ENCODE peak calls at places on chromosomes 4 and X, in ten cellular contexts. One of them, this sample, is unnamed.
A peak's percentile ranks its signal among the peaks of the same experiment; 100 is the strongest.

GRCh38 chrX:12610079-12610478 is 181.1 kb upstream of the PRPS2 start:
- DNase-seq in tibial nerve: no peak
- DNase-seq in endothelial cell: no peak
- DNase-seq in ovary: no peak
- DNase-seq in A673: no peak
- DNase-seq in HFFc6: peak; percentile 66
- DNase-seq in coronary artery: no peak
- DNase-seq in GM13976: no peak
- DNase-seq in omental fat pad: no peak
- DNase-seq in breast epithelium: no peak
- DNase-seq in this sample: no peak

GRCh38 chrX:103904301-103904700 is 58.1 kb upstream of the TMSB15B start:
- DNase-seq in breast epithelium: no peak
- DNase-seq in omental fat pad: no peak
- DNase-seq in HFFc6: no peak
- DNase-seq in ovary: no peak
- DNase-seq in coronary artery: no peak
- DNase-seq in endothelial cell: no peak
- DNase-seq in GM13976: no peak
- DNase-seq in A673: no peak
- DNase-seq in tibial nerve: no peak
- DNase-seq in this sample: no peak

GRCh38 chr4:184826315-184827266 is 823 bp upstream of the ACSL1 start:
- DNase-seq in breast epithelium: no peak
- DNase-seq in tibial nerve: no peak
- DNase-seq in A673: no peak
- DNase-seq in coronary artery: no peak
- DNase-seq in endothelial cell: no peak
- DNase-seq in omental fat pad: no peak
- DNase-seq in GM13976: peak; percentile 77
- DNase-seq in HFFc6: no peak
- DNase-seq in ovary: peak; percentile 22
- DNase-seq in this sample: no peak

GRCh38 chrX:19343462-19344206 is at the start of gene PDHA1:
- DNase-seq in A673: peak; percentile 94
- DNase-seq in GM13976: peak; percentile 91
- DNase-seq in endothelial cell: peak; percentile 82
- DNase-seq in ovary: peak; percentile 93
- DNase-seq in tibial nerve: peak; percentile 84
- DNase-seq in coronary artery: peak; percentile 92
- DNase-seq in HFFc6: peak; percentile 84
- DNase-seq in breast epithelium: peak; percentile 84
- DNase-seq in omental fat pad: peak; percentile 66
- DNase-seq in this sample: peak; percentile 91

GRCh38 chrX:3493605-3494004 is 147.2 kb upstream of the MXRA5 start:
- DNase-seq in ovary: no peak
- DNase-seq in A673: no peak
- DNase-seq in HFFc6: no peak
- DNase-seq in GM13976: no peak
- DNase-seq in breast epithelium: no peak
- DNase-seq in omental fat pad: no peak
- DNase-seq in tibial nerve: no peak
- DNase-seq in endothelial cell: no peak
- DNase-seq in coronary artery: no peak
- DNase-seq in this sample: no peak

GRCh38 chrX:31546130-31546529 is 474.3 kb upstream of the FTHL17 start:
- DNase-seq in tibial nerve: no peak
- DNase-seq in coronary artery: no peak
- DNase-seq in breast epithelium: no peak
- DNase-seq in ovary: no peak
- DNase-seq in omental fat pad: no peak
- DNase-seq in HFFc6: peak; percentile 77
- DNase-seq in A673: peak; percentile 80
- DNase-seq in GM13976: no peak
- DNase-seq in endothelial cell: no peak
- DNase-seq in this sample: no peak

GRCh38 chr4:78667337-78667736 is 108.8 kb upstream of the BMP2K start:
- DNase-seq in breast epithelium: no peak
- DNase-seq in coronary artery: no peak
- DNase-seq in endothelial cell: no peak
- DNase-seq in omental fat pad: no peak
- DNase-seq in A673: no peak
- DNase-seq in GM13976: no peak
- DNase-seq in tibial nerve: no peak
- DNase-seq in ovary: no peak
- DNase-seq in HFFc6: no peak
- DNase-seq in this sample: no peak

GRCh38 chr4:152095701-152096070 is 334.9 kb upstream of the GATB start:
- DNase-seq in GM13976: no peak
- DNase-seq in coronary artery: no peak
- DNase-seq in HFFc6: peak; percentile 26
- DNase-seq in omental fat pad: no peak
- DNase-seq in ovary: no peak
- DNase-seq in tibial nerve: no peak
- DNase-seq in A673: no peak
- DNase-seq in breast epithelium: no peak
- DNase-seq in endothelial cell: no peak
- DNase-seq in this sample: no peak

GRCh38 chr4:141109983-141110382 is 23.3 kb downstream of the RNF150 start:
- DNase-seq in GM13976: no peak
- DNase-seq in omental fat pad: no peak
- DNase-seq in A673: no peak
- DNase-seq in ovary: no peak
- DNase-seq in breast epithelium: no peak
- DNase-seq in endothelial cell: no peak
- DNase-seq in HFFc6: no peak
- DNase-seq in tibial nerve: no peak
- DNase-seq in coronary artery: no peak
- DNase-seq in this sample: no peak
- TF ChIP-seq CTCF in GM13976: no peak
- TF ChIP-seq CTCF in omental fat pad: no peak
- TF ChIP-seq CTCF in A673: no peak
- TF ChIP-seq CTCF in ovary: no peak
- TF ChIP-seq CTCF in breast epithelium: no peak
- TF ChIP-seq CTCF in endothelial cell: no peak
- TF ChIP-seq CTCF in HFFc6: peak; percentile 28
- TF ChIP-seq CTCF in tibial nerve: no peak
- TF ChIP-seq CTCF in coronary artery: no peak
- TF ChIP-seq CTCF in this sample: no peak

DNA sequence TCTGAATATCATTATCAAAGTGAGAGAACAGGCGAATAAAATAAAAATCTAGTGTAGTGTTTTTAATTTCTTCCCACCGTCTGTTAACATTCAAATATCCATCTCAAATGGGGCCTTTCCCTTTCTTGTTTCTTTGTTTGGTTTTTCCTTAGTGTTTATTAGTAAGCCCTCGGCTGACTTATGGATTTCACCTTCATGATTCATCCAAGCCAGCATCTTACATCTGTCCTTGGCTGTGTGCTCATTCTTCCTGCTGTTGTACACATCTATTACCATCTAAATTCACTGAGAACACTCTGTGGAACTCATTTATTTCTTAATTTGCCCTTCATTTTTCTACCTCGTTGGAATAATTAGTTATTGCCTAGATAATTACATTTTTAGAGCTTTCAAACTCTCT is 84.8 kb downstream of the SPCS3 start:
- DNase-seq in breast epithelium: no peak
- DNase-seq in ovary: no peak
- DNase-seq in GM13976: no peak
- DNase-seq in omental fat pad: no peak
- DNase-seq in HFFc6: peak; percentile 43
- DNase-seq in tibial nerve: no peak
- DNase-seq in coronary artery: no peak
- DNase-seq in endothelial cell: no peak
- DNase-seq in A673: no peak
- DNase-seq in this sample: no peak
- TF ChIP-seq CTCF in breast epithelium: no peak
- TF ChIP-seq CTCF in ovary: no peak
- TF ChIP-seq CTCF in GM13976: no peak
- TF ChIP-seq CTCF in omental fat pad: no peak
- TF ChIP-seq CTCF in HFFc6: no peak
- TF ChIP-seq CTCF in tibial nerve: no peak
- TF ChIP-seq CTCF in coronary artery: no peak
- TF ChIP-seq CTCF in endothelial cell: no peak
- TF ChIP-seq CTCF in A673: no peak
- TF ChIP-seq CTCF in this sample: no peak

GRCh38 chr4:182307746-182308145 is 64.5 kb downstream of the TENM3 start:
- DNase-seq in omental fat pad: no peak
- DNase-seq in breast epithelium: no peak
- DNase-seq in coronary artery: no peak
- DNase-seq in tibial nerve: peak; percentile 24
- DNase-seq in GM13976: no peak
- DNase-seq in HFFc6: peak; percentile 97
- DNase-seq in endothelial cell: no peak
- DNase-seq in ovary: no peak
- DNase-seq in A673: no peak
- DNase-seq in this sample: no peak

GRCh38 chr4:182314537-182314936 is 71.3 kb downstream of the TENM3 start:
- DNase-seq in GM13976: no peak
- DNase-seq in A673: no peak
- DNase-seq in coronary artery: no peak
- DNase-seq in endothelial cell: no peak
- DNase-seq in HFFc6: no peak
- DNase-seq in ovary: no peak
- DNase-seq in breast epithelium: no peak
- DNase-seq in tibial nerve: no peak
- DNase-seq in omental fat pad: no peak
- DNase-seq in this sample: no peak

GRCh38 chr4:182306792-182307507 is 63.7 kb downstream of the TENM3 start:
- DNase-seq in GM13976: no peak
- DNase-seq in A673: peak; percentile 15
- DNase-seq in ovary: no peak
- DNase-seq in omental fat pad: no peak
- DNase-seq in endothelial cell: no peak
- DNase-seq in coronary artery: no peak
- DNase-seq in HFFc6: peak; percentile 20
- DNase-seq in tibial nerve: no peak
- DNase-seq in breast epithelium: no peak
- DNase-seq in this sample: no peak

GRCh38 chr4:182310316-182310715 is 67.1 kb downstream of the TENM3 start:
- DNase-seq in coronary artery: no peak
- DNase-seq in HFFc6: peak; percentile 13
- DNase-seq in GM13976: no peak
- DNase-seq in omental fat pad: no peak
- DNase-seq in breast epithelium: no peak
- DNase-seq in tibial nerve: no peak
- DNase-seq in A673: no peak
- DNase-seq in endothelial cell: no peak
- DNase-seq in ovary: no peak
- DNase-seq in this sample: no peak

DNA sequence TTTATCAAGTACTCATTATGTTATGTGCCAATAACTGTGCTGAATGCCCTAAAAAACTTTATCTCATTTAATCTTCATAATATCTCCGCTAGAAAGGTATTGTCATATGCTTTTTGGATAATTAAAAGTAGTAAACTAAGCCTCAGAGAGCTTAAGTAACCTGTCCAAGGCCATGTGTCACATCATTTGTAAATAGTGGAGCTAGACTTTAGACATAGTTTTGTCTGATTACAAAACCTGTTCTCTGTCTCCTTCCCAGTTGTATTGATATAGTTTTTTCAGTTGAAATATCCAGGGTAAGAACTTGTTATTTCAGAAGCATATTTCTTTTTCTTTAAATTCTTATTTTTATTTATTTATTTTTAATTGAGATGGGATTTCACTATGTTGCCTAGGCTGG is 66.7 kb downstream of the TENM3 start:
- DNase-seq in HFFc6: no peak
- DNase-seq in GM13976: no peak
- DNase-seq in endothelial cell: no peak
- DNase-seq in breast epithelium: no peak
- DNase-seq in A673: no peak
- DNase-seq in omental fat pad: no peak
- DNase-seq in tibial nerve: no peak
- DNase-seq in ovary: no peak
- DNase-seq in coronary artery: no peak
- DNase-seq in this sample: no peak
- TF ChIP-seq CTCF in HFFc6: no peak
- TF ChIP-seq CTCF in GM13976: no peak
- TF ChIP-seq CTCF in endothelial cell: no peak
- TF ChIP-seq CTCF in breast epithelium: no peak
- TF ChIP-seq CTCF in A673: no peak
- TF ChIP-seq CTCF in omental fat pad: no peak
- TF ChIP-seq CTCF in tibial nerve: no peak
- TF ChIP-seq CTCF in ovary: no peak
- TF ChIP-seq CTCF in coronary artery: no peak
- TF ChIP-seq CTCF in this sample: no peak

GRCh38 chr4:24701683-24702082 is 93.7 kb upstream of the SOD3 start:
- DNase-seq in tibial nerve: no peak
- DNase-seq in omental fat pad: no peak
- DNase-seq in A673: no peak
- DNase-seq in GM13976: no peak
- DNase-seq in coronary artery: no peak
- DNase-seq in breast epithelium: no peak
- DNase-seq in endothelial cell: no peak
- DNase-seq in HFFc6: no peak
- DNase-seq in ovary: no peak
- DNase-seq in this sample: no peak

GRCh38 chr4:24703298-24703697 is 92.1 kb upstream of the SOD3 start:
- DNase-seq in GM13976: no peak
- DNase-seq in coronary artery: no peak
- DNase-seq in ovary: no peak
- DNase-seq in omental fat pad: no peak
- DNase-seq in tibial nerve: no peak
- DNase-seq in endothelial cell: no peak
- DNase-seq in A673: no peak
- DNase-seq in HFFc6: no peak
- DNase-seq in breast epithelium: no peak
- DNase-seq in this sample: no peak

GRCh38 chr4:24702266-24702665 is 93.1 kb upstream of the SOD3 start:
- DNase-seq in breast epithelium: no peak
- DNase-seq in coronary artery: no peak
- DNase-seq in endothelial cell: no peak
- DNase-seq in HFFc6: no peak
- DNase-seq in GM13976: no peak
- DNase-seq in ovary: no peak
- DNase-seq in A673: no peak
- DNase-seq in tibial nerve: no peak
- DNase-seq in omental fat pad: no peak
- DNase-seq in this sample: no peak

GRCh38 chr4:24704152-24704551 is 91.2 kb upstream of the SOD3 start:
- DNase-seq in HFFc6: no peak
- DNase-seq in tibial nerve: no peak
- DNase-seq in endothelial cell: no peak
- DNase-seq in omental fat pad: no peak
- DNase-seq in breast epithelium: no peak
- DNase-seq in A673: no peak
- DNase-seq in coronary artery: no peak
- DNase-seq in GM13976: no peak
- DNase-seq in ovary: no peak
- DNase-seq in this sample: no peak

DNA sequence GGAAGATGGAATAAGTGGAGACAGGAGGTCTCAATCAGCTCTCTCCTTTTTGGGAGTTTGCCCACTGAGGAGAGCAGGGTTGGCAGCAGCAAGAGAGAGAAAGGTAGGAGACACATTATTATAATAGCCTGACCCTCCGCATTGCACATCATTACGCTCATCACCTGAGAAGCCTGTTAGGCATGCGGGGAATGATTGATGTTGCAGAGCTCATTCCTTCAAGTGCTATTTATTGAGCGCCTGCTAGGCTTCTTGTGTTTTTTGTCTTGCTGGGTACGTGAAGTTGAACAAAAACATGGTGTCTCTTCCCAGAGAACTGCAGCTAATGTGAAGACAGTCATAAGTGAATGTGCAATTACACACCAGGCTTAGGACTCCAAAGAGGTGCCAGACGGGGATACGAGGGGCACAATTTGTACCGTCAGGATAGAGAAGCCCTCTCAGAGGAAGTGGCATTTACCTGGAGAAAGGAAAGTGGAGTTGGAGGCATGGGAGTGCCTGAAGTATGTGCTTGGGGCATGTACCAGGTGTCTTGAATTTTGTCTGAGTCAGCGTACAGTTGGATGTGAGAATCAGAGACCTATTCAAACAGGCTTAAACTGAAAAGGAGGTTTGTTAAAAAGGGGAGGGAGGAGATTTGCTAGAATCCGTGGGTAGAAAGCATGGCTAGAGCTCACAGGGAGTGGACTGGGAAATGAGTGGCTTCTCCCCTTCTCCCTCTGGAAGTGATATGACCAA is 90.2 kb upstream of the SOD3 start:
- DNase-seq in breast epithelium: no peak
- DNase-seq in GM13976: no peak
- DNase-seq in A673: no peak
- DNase-seq in HFFc6: no peak
- DNase-seq in tibial nerve: no peak
- DNase-seq in coronary artery: no peak
- DNase-seq in endothelial cell: no peak
- DNase-seq in omental fat pad: no peak
- DNase-seq in ovary: no peak
- DNase-seq in this sample: no peak
- TF ChIP-seq CTCF in breast epithelium: no peak
- TF ChIP-seq CTCF in GM13976: no peak
- TF ChIP-seq CTCF in A673: no peak
- TF ChIP-seq CTCF in HFFc6: no peak
- TF ChIP-seq CTCF in tibial nerve: no peak
- TF ChIP-seq CTCF in coronary artery: no peak
- TF ChIP-seq CTCF in endothelial cell: no peak
- TF ChIP-seq CTCF in omental fat pad: no peak
- TF ChIP-seq CTCF in ovary: no peak
- TF ChIP-seq CTCF in this sample: no peak